ENCODE peak calls at places on chromosomes 16 and 17, in ten cellular contexts. One of them, this sample, is unnamed. For H3K4me1, the result is how much of the 10 kb centered on the place peaks cover.

GRCh38 chr17:58400826-58401225 is 16.5 kb downstream of the RNF43 start:
- DNase-seq in uterus: no peak
- DNase-seq in neuronal stem cell: no peak
- DNase-seq in cardiac muscle cell: no peak
- DNase-seq in heart right ventricle: no peak
- DNase-seq in CD8-positive, alpha-beta T cell: no peak
- DNase-seq in mammary epithelial cell: no peak
- DNase-seq in Peyer's patch: no peak
- DNase-seq in breast epithelium: no peak
- DNase-seq in pancreas: no peak
- DNase-seq in this sample: no peak

GRCh38 chr17:12637015-12637414 is 28.7 kb upstream of the MYOCD start:
- DNase-seq in cardiac muscle cell: peak
- DNase-seq in uterus: no peak
- DNase-seq in pancreas: no peak
- DNase-seq in neuronal stem cell: no peak
- DNase-seq in heart right ventricle: no peak
- DNase-seq in CD8-positive, alpha-beta T cell: no peak
- DNase-seq in breast epithelium: no peak
- DNase-seq in mammary epithelial cell: peak
- DNase-seq in Peyer's patch: no peak
- DNase-seq in this sample: no peak

GRCh38 chr16:84597518-84598390 is 20.1 kb downstream of the COTL1 start:
- DNase-seq in heart right ventricle: no peak
- DNase-seq in CD8-positive, alpha-beta T cell: no peak
- DNase-seq in cardiac muscle cell: no peak
- DNase-seq in neuronal stem cell: no peak
- DNase-seq in uterus: no peak
- DNase-seq in pancreas: no peak
- DNase-seq in Peyer's patch: peak
- DNase-seq in mammary epithelial cell: no peak
- DNase-seq in breast epithelium: no peak
- DNase-seq in this sample: no peak

GRCh38 chr16:69890114-69890890 is 60.8 kb upstream of the CLEC18A start:
- DNase-seq in mammary epithelial cell: peak
- DNase-seq in neuronal stem cell: peak
- DNase-seq in CD8-positive, alpha-beta T cell: no peak
- DNase-seq in heart right ventricle: peak
- DNase-seq in Peyer's patch: no peak
- DNase-seq in breast epithelium: peak
- DNase-seq in cardiac muscle cell: peak
- DNase-seq in uterus: peak
- DNase-seq in pancreas: no peak
- DNase-seq in this sample: no peak

GRCh38 chr16:75483222-75483621 is 12.0 kb downstream of the CHST6 start:
- DNase-seq in mammary epithelial cell: peak
- DNase-seq in pancreas: no peak
- DNase-seq in heart right ventricle: no peak
- DNase-seq in cardiac muscle cell: no peak
- DNase-seq in CD8-positive, alpha-beta T cell: no peak
- DNase-seq in neuronal stem cell: no peak
- DNase-seq in breast epithelium: peak
- DNase-seq in Peyer's patch: no peak
- DNase-seq in uterus: no peak
- DNase-seq in this sample: no peak

GRCh38 chr16:74462361-74462760 is 41.1 kb upstream of the CLEC18B start:
- DNase-seq in mammary epithelial cell: peak
- DNase-seq in CD8-positive, alpha-beta T cell: no peak
- DNase-seq in heart right ventricle: no peak
- DNase-seq in cardiac muscle cell: no peak
- DNase-seq in breast epithelium: no peak
- DNase-seq in uterus: no peak
- DNase-seq in pancreas: no peak
- DNase-seq in Peyer's patch: no peak
- DNase-seq in neuronal stem cell: no peak
- DNase-seq in this sample: no peak

GRCh38 chr16:16121185-16121727 is 102.0 kb downstream of the ABCC6 start:
- DNase-seq in Peyer's patch: no peak
- DNase-seq in mammary epithelial cell: no peak
- DNase-seq in breast epithelium: no peak
- DNase-seq in cardiac muscle cell: no peak
- DNase-seq in heart right ventricle: no peak
- DNase-seq in pancreas: no peak
- DNase-seq in neuronal stem cell: no peak
- DNase-seq in CD8-positive, alpha-beta T cell: no peak
- DNase-seq in uterus: no peak
- DNase-seq in this sample: no peak

GRCh38 chr16:50580180-50580771 is 32.1 kb downstream of the NKD1 start:
- DNase-seq in cardiac muscle cell: no peak
- DNase-seq in neuronal stem cell: no peak
- DNase-seq in CD8-positive, alpha-beta T cell: no peak
- DNase-seq in pancreas: no peak
- DNase-seq in Peyer's patch: no peak
- DNase-seq in mammary epithelial cell: no peak
- DNase-seq in uterus: no peak
- DNase-seq in breast epithelium: no peak
- DNase-seq in heart right ventricle: no peak
- DNase-seq in this sample: no peak

GRCh38 chr16:67268136-67268579 is 11.2 kb upstream of the PLEKHG4 start:
- DNase-seq in pancreas: peak
- DNase-seq in cardiac muscle cell: peak
- DNase-seq in heart right ventricle: no peak
- DNase-seq in Peyer's patch: no peak
- DNase-seq in mammary epithelial cell: peak
- DNase-seq in uterus: no peak
- DNase-seq in neuronal stem cell: no peak
- DNase-seq in CD8-positive, alpha-beta T cell: no peak
- DNase-seq in breast epithelium: no peak
- DNase-seq in this sample: no peak

GRCh38 chr16:84810518-84811273 is 9.1 kb upstream of the CRISPLD2 start:
- DNase-seq in Peyer's patch: no peak
- DNase-seq in breast epithelium: no peak
- DNase-seq in pancreas: no peak
- DNase-seq in heart right ventricle: no peak
- DNase-seq in mammary epithelial cell: peak
- DNase-seq in cardiac muscle cell: no peak
- DNase-seq in neuronal stem cell: no peak
- DNase-seq in CD8-positive, alpha-beta T cell: no peak
- DNase-seq in uterus: peak
- DNase-seq in this sample: peak

GRCh38 chr16:11672206-11673090 is 4.2 kb downstream of the SNN start:
- DNase-seq in uterus: no peak
- DNase-seq in CD8-positive, alpha-beta T cell: no peak
- DNase-seq in pancreas: peak
- DNase-seq in breast epithelium: no peak
- DNase-seq in mammary epithelial cell: no peak
- DNase-seq in heart right ventricle: peak
- DNase-seq in cardiac muscle cell: no peak
- DNase-seq in neuronal stem cell: no peak
- DNase-seq in Peyer's patch: peak
- DNase-seq in this sample: peak
- H3K4me1 ChIP-seq in uterus: under half
- H3K4me1 ChIP-seq in CD8-positive, alpha-beta T cell: half or more
- H3K4me1 ChIP-seq in pancreas: under half
- H3K4me1 ChIP-seq in breast epithelium: under half
- H3K4me1 ChIP-seq in mammary epithelial cell: half or more
- H3K4me1 ChIP-seq in heart right ventricle: half or more
- H3K4me1 ChIP-seq in cardiac muscle cell: under half
- H3K4me1 ChIP-seq in neuronal stem cell: under half
- H3K4me1 ChIP-seq in Peyer's patch: half or more
- H3K4me1 ChIP-seq in this sample: under half

DNA sequence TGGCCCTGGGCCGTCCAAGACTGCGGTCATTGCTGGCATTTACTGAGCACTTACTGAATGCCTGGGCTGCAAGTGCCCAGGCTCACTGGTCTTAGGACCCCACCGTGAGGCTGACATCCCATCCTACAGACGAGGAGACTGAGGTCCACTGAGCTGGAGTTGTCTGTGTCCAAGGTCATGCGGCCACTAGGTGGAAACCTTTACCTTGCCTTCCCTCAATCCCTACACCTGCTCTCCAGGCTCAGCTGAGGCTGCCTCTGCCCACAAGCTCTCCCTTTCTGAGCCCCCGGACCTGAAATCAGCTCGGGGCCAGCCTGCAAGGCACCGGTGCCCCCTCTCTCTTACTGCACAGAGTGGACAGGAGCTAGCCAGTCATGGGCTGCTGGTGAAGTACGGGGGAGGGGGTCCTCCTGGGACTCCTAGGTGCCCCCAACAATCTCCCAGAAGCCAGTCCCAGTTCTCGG is 1.5 kb downstream of the CASKIN1 start:
- DNase-seq in neuronal stem cell: no peak
- DNase-seq in heart right ventricle: no peak
- DNase-seq in pancreas: no peak
- DNase-seq in cardiac muscle cell: peak
- DNase-seq in breast epithelium: peak
- DNase-seq in mammary epithelial cell: peak
- DNase-seq in uterus: no peak
- DNase-seq in Peyer's patch: peak
- DNase-seq in CD8-positive, alpha-beta T cell: peak
- DNase-seq in this sample: peak
- H3K4me3 ChIP-seq in neuronal stem cell: peak
- H3K4me3 ChIP-seq in heart right ventricle: no peak
- H3K4me3 ChIP-seq in pancreas: no peak
- H3K4me3 ChIP-seq in cardiac muscle cell: peak
- H3K4me3 ChIP-seq in breast epithelium: no peak
- H3K4me3 ChIP-seq in mammary epithelial cell: no peak
- H3K4me3 ChIP-seq in uterus: no peak
- H3K4me3 ChIP-seq in Peyer's patch: no peak
- H3K4me3 ChIP-seq in CD8-positive, alpha-beta T cell: no peak
- H3K4me3 ChIP-seq in this sample: no peak

GRCh38 chr17:33811006-33811760 is 443.9 kb upstream of the CCL2 start:
- DNase-seq in breast epithelium: no peak
- DNase-seq in uterus: no peak
- DNase-seq in neuronal stem cell: no peak
- DNase-seq in Peyer's patch: no peak
- DNase-seq in CD8-positive, alpha-beta T cell: no peak
- DNase-seq in pancreas: no peak
- DNase-seq in cardiac muscle cell: no peak
- DNase-seq in mammary epithelial cell: no peak
- DNase-seq in heart right ventricle: no peak
- DNase-seq in this sample: no peak
- H3K4me1 ChIP-seq in breast epithelium: under half
- H3K4me1 ChIP-seq in uterus: under half
- H3K4me1 ChIP-seq in neuronal stem cell: under half
- H3K4me1 ChIP-seq in Peyer's patch: under half
- H3K4me1 ChIP-seq in CD8-positive, alpha-beta T cell: under half
- H3K4me1 ChIP-seq in pancreas: under half
- H3K4me1 ChIP-seq in cardiac muscle cell: under half
- H3K4me1 ChIP-seq in mammary epithelial cell: under half
- H3K4me1 ChIP-seq in heart right ventricle: under half
- H3K4me1 ChIP-seq in this sample: under half

DNA sequence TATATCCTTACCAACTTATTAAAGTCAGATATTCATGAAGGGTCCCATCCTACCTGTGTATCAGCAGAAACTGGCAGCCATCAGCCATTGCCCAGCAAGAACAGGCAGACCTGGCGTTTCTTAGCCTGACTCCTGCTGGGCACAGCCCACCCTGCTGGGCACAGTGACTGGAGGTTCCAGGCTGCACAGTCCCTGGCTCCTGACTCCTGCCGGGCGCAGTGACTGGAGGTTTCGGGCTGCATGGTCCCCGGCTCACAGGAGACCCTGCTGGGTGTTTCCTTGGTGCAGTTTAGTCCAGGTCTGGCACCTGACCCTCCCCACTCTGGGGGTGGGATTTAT is 6.7 kb downstream of the TIMM22 start:
- DNase-seq in cardiac muscle cell: no peak
- DNase-seq in Peyer's patch: no peak
- DNase-seq in neuronal stem cell: no peak
- DNase-seq in breast epithelium: no peak
- DNase-seq in heart right ventricle: no peak
- DNase-seq in mammary epithelial cell: no peak
- DNase-seq in CD8-positive, alpha-beta T cell: no peak
- DNase-seq in uterus: no peak
- DNase-seq in pancreas: no peak
- DNase-seq in this sample: no peak
- H3K4me3 ChIP-seq in cardiac muscle cell: no peak
- H3K4me3 ChIP-seq in Peyer's patch: no peak
- H3K4me3 ChIP-seq in neuronal stem cell: no peak
- H3K4me3 ChIP-seq in breast epithelium: no peak
- H3K4me3 ChIP-seq in heart right ventricle: no peak
- H3K4me3 ChIP-seq in mammary epithelial cell: no peak
- H3K4me3 ChIP-seq in CD8-positive, alpha-beta T cell: no peak
- H3K4me3 ChIP-seq in uterus: no peak
- H3K4me3 ChIP-seq in pancreas: no peak
- H3K4me3 ChIP-seq in this sample: no peak

GRCh38 chr17:17770371-17771059 is 66.3 kb downstream of the SREBF1 start:
- DNase-seq in mammary epithelial cell: no peak
- DNase-seq in neuronal stem cell: no peak
- DNase-seq in breast epithelium: no peak
- DNase-seq in uterus: no peak
- DNase-seq in pancreas: no peak
- DNase-seq in CD8-positive, alpha-beta T cell: no peak
- DNase-seq in Peyer's patch: no peak
- DNase-seq in cardiac muscle cell: no peak
- DNase-seq in heart right ventricle: no peak
- DNase-seq in this sample: no peak
- H3K4me1 ChIP-seq in mammary epithelial cell: under half
- H3K4me1 ChIP-seq in neuronal stem cell: under half
- H3K4me1 ChIP-seq in breast epithelium: under half
- H3K4me1 ChIP-seq in uterus: under half
- H3K4me1 ChIP-seq in pancreas: under half
- H3K4me1 ChIP-seq in CD8-positive, alpha-beta T cell: under half
- H3K4me1 ChIP-seq in Peyer's patch: under half
- H3K4me1 ChIP-seq in cardiac muscle cell: under half
- H3K4me1 ChIP-seq in heart right ventricle: half or more
- H3K4me1 ChIP-seq in this sample: under half